ENCODE peak calls at places on chromosomes 13 and 19, in eight cellular contexts. F, N, S, M, L, W, H and Z are unnamed samples.

GRCh38 chr13:110347535-110348308 is 40.6 kb downstream of the COL4A2 start:
- DNase-seq in F (no peak), N (no peak), S (no peak), M (peak), L (no peak), W (peak), H (peak), Z (no peak)

GRCh38 chr19:5804516-5805464 is at the start of gene NRTN:
- DNase-seq in F (peak), N (peak), S (peak), M (no peak), L (no peak), W (peak), H (no peak), Z (no peak)

GRCh38 chr19:51607077-51607476 is 23.1 kb downstream of the SIGLEC5 start:
- DNase-seq in F (no peak), N (peak), S (no peak), M (no peak), L (no peak), W (no peak), H (no peak), Z (no peak)

GRCh38 chr19:7292950-7293794 is 1.0 kb downstream of the INSR start:
- DNase-seq in F (no peak), N (peak), S (no peak), M (no peak), L (no peak), W (no peak), H (peak), Z (no peak)

GRCh38 chr13:50261502-50261901 is 246.3 kb downstream of the KCNRG start:
- DNase-seq in F (no peak), N (no peak), S (no peak), M (no peak), L (no peak), W (peak), H (no peak), Z (no peak)

GRCh38 chr19:40549007-40549708 is 27.5 kb upstream of the SHKBP1 start:
- DNase-seq in F (peak), N (peak), S (peak), M (peak), L (peak), W (no peak), H (peak), Z (no peak)

GRCh38 chr13:75959861-75960481 is 323.8 kb downstream of the LMO7 start:
- DNase-seq in F (no peak), N (no peak), S (no peak), M (no peak), L (peak), W (no peak), H (no peak), Z (peak)

GRCh38 chr19:18223860-18224524 is 2.2 kb downstream of the PDE4C start:
- DNase-seq in F (no peak), N (peak), S (peak), M (no peak), L (no peak), W (peak), H (peak), Z (no peak)

GRCh38 chr13:24271611-24272451 is 37.5 kb upstream of the C1QTNF9 start:
- DNase-seq in F (peak), N (peak), S (no peak), M (peak), L (no peak), W (peak), H (no peak), Z (peak)

GRCh38 chr19:1624458-1624857 is 19.2 kb upstream of the UQCR11 start:
- DNase-seq in F (peak), N (peak), S (peak), M (peak), L (no peak), W (no peak), H (peak), Z (peak)

GRCh38 chr19:21483589-21484170 is 21.7 kb upstream of the ZNF429 start:
- DNase-seq in F (peak), N (peak), S (peak), M (peak), L (peak), W (no peak), H (peak), Z (no peak)

GRCh38 chr19:17332677-17333581 is 1.7 kb downstream of the ANO8 start:
- DNase-seq in F (no peak), N (peak), S (peak), M (peak), L (peak), W (peak), H (peak), Z (peak)

GRCh38 chr13:100210966-100211710 is 122.2 kb downstream of the PCCA start:
- DNase-seq in F (no peak), N (no peak), S (no peak), M (peak), L (no peak), W (no peak), H (no peak), Z (no peak)

GRCh38 chr19:28258794-28259193 is 954.2 kb downstream of the UQCRFS1 start:
- DNase-seq in F (no peak), N (no peak), S (no peak), M (no peak), L (no peak), W (no peak), H (no peak), Z (no peak)

GRCh38 chr13:20101467-20102316 is 59.2 kb downstream of the GJA3 start:
- DNase-seq in F (no peak), N (no peak), S (peak), M (no peak), L (no peak), W (no peak), H (no peak), Z (no peak)

GRCh38 chr19:29216021-29216420 is 3.1 kb upstream of the UQCRFS1 start:
- DNase-seq in F (no peak), N (no peak), S (no peak), M (no peak), L (no peak), W (no peak), H (no peak), Z (no peak)

GRCh38 chr13:76637651-76638111 is 248.5 kb downstream of the KCTD12 start:
- DNase-seq in F (no peak), N (no peak), S (no peak), M (peak), L (no peak), W (no peak), H (peak), Z (no peak)

GRCh38 chr19:5805465-5806132 is 732 bp downstream of the NRTN start:
- DNase-seq in F (peak), N (peak), S (peak), M (peak), L (peak), W (peak), H (peak), Z (no peak)

GRCh38 chr13:111401151-111401550 is 80.7 kb downstream of the TEX29 start:
- DNase-seq in F (no peak), N (no peak), S (no peak), M (no peak), L (no peak), W (no peak), H (no peak), Z (no peak)

GRCh38 chr13:79775830-79776229 is 294.9 kb downstream of the NDFIP2 start:
- DNase-seq in F (no peak), N (peak), S (peak), M (peak), L (peak), W (peak), H (peak), Z (peak)

GRCh38 chr13:18948012-18948663 is 233.5 kb downstream of the TUBA3C start:
- DNase-seq in F (no peak), N (no peak), S (no peak), M (no peak), L (no peak), W (no peak), H (no peak), Z (no peak)

GRCh38 chr19:7197760-7198696 is 96.2 kb downstream of the INSR start:
- DNase-seq in F (peak), N (peak), S (peak), M (peak), L (peak), W (peak), H (peak), Z (peak)

GRCh38 chr19:43641333-43641732 is 1.7 kb upstream of the CADM4 start:
- DNase-seq in F (no peak), N (no peak), S (peak), M (no peak), L (no peak), W (no peak), H (no peak), Z (no peak)

GRCh38 chr13:97938701-97939475 is 14.6 kb upstream of the IPO5 start:
- DNase-seq in F (no peak), N (no peak), S (no peak), M (peak), L (no peak), W (no peak), H (no peak), Z (peak)

GRCh38 chr19:3121821-3122511 is 13.9 kb upstream of the GNA15 start:
- DNase-seq in F (no peak), N (no peak), S (no peak), M (no peak), L (no peak), W (no peak), H (no peak), Z (no peak)

GRCh38 chr13:100399455-100399854 is 189.1 kb downstream of the GGACT start:
- DNase-seq in F (no peak), N (no peak), S (no peak), M (no peak), L (peak), W (no peak), H (no peak), Z (no peak)

GRCh38 chr19:48961051-48961649 is 4.0 kb upstream of the FTL start:
- DNase-seq in F (no peak), N (peak), S (no peak), M (no peak), L (no peak), W (no peak), H (no peak), Z (no peak)

GRCh38 chr19:42850981-42851717 is 28.4 kb downstream of the PSG1 start:
- DNase-seq in F (no peak), N (no peak), S (no peak), M (peak), L (no peak), W (peak), H (peak), Z (peak)

GRCh38 chr19:5107432-5108122 is 138.7 kb downstream of the KDM4B start:
- DNase-seq in F (no peak), N (no peak), S (peak), M (no peak), L (no peak), W (no peak), H (no peak), Z (no peak)

GRCh38 chr19:33676999-33677665 is 55.4 kb downstream of the CHST8 start:
- DNase-seq in F (no peak), N (no peak), S (no peak), M (no peak), L (peak), W (no peak), H (no peak), Z (no peak)

GRCh38 chr19:38684078-38684861 is 36.8 kb downstream of the ACTN4 start:
- DNase-seq in F (no peak), N (peak), S (peak), M (peak), L (no peak), W (peak), H (peak), Z (no peak)

GRCh38 chr13:46982856-46983582 is 86.2 kb upstream of the HTR2A start:
- DNase-seq in F (no peak), N (peak), S (no peak), M (no peak), L (no peak), W (no peak), H (no peak), Z (no peak)

GRCh38 chr13:20550799-20551198 is 16.2 kb upstream of the IFT88 start:
- DNase-seq in F (no peak), N (no peak), S (no peak), M (peak), L (no peak), W (no peak), H (peak), Z (peak)